ENCODE peak calls at places on chromosome 11, in four cellular contexts. One of them, this sample, is unnamed.

GRCh38 chr11:35909866-35910265 is 34.0 kb upstream of the LDLRAD3 start:
- DNase-seq in Peyer's patch: no peak
- DNase-seq in LNCaP clone FGC: no peak
- DNase-seq in breast epithelium: no peak
- DNase-seq in this sample: no peak

GRCh38 chr11:88555018-88555828 is 217.7 kb upstream of the CTSC start:
- DNase-seq in Peyer's patch: no peak
- DNase-seq in LNCaP clone FGC: no peak
- DNase-seq in breast epithelium: no peak
- DNase-seq in this sample: no peak

GRCh38 chr11:128208329-128209220 is 378.8 kb downstream of the ETS1 start:
- DNase-seq in breast epithelium: no peak
- DNase-seq in Peyer's patch: no peak
- DNase-seq in LNCaP clone FGC: no peak
- DNase-seq in this sample: no peak

GRCh38 chr11:78223320-78223954 is 34.7 kb downstream of the USP35 start:
- DNase-seq in Peyer's patch: peak
- DNase-seq in LNCaP clone FGC: no peak
- DNase-seq in breast epithelium: no peak
- DNase-seq in this sample: no peak

GRCh38 chr11:115665345-115665901 is 161.2 kb upstream of the CADM1 start:
- DNase-seq in breast epithelium: no peak
- DNase-seq in LNCaP clone FGC: no peak
- DNase-seq in Peyer's patch: no peak
- DNase-seq in this sample: no peak

GRCh38 chr11:69233761-69234136 is 60.2 kb upstream of the MYEOV start:
- DNase-seq in breast epithelium: peak
- DNase-seq in Peyer's patch: no peak
- DNase-seq in LNCaP clone FGC: no peak
- DNase-seq in this sample: no peak

GRCh38 chr11:58845342-58845741 is 838 bp upstream of the GLYATL2 start:
- DNase-seq in Peyer's patch: no peak
- DNase-seq in breast epithelium: no peak
- DNase-seq in LNCaP clone FGC: no peak
- DNase-seq in this sample: no peak

GRCh38 chr11:57834852-57835251 is 73.2 kb downstream of the CTNND1 start:
- DNase-seq in Peyer's patch: no peak
- DNase-seq in LNCaP clone FGC: no peak
- DNase-seq in breast epithelium: no peak
- DNase-seq in this sample: no peak

GRCh38 chr11:26914968-26915367 is 78.9 kb upstream of the FIBIN start:
- DNase-seq in Peyer's patch: no peak
- DNase-seq in LNCaP clone FGC: no peak
- DNase-seq in breast epithelium: no peak
- DNase-seq in this sample: peak

DNA sequence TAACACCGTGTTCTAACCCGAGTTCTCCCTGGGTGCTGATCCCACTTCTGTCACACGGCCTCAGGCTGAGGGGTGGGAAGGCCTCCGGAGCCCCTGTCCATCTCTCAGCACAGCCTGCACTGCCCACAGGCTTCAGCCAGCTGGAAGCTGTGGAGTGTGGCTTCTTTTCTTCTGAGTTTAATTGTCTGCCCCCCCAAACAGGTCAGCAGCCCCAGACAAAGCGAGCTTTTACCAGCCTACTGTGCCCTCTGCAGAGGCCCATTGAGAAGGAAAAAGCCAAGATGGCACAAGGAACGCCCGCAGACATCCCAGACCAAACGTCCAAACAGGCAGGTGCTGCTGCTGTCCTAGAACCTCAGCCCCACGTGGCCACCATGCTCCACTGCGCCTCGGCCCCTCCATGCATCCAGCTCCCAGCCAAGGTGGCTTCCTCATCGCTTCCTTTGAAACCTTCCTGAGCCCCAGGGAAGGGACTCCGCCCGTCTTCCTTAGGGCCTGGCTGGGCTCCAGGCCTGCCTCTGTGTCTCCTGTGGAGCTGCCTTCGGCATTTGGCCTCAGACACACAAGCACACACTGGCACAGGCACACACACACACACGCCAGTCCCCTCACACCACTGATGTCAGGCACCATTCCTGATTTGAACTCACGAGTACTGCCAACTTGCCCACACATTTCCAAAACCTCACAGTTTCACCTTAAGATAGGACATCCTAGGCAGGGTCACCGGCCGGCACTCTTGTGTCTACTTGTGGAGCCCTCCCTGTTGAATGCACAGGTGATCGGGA is 1.7 kb downstream of the MOB2 start:
- DNase-seq in breast epithelium: no peak
- DNase-seq in LNCaP clone FGC: no peak
- DNase-seq in Peyer's patch: no peak
- DNase-seq in this sample: no peak
- TF ChIP-seq CTCF in breast epithelium: no peak
- TF ChIP-seq CTCF in LNCaP clone FGC: no peak
- TF ChIP-seq CTCF in Peyer's patch: no peak
- TF ChIP-seq CTCF in this sample: no peak

GRCh38 chr11:119481021-119481666 is 58.2 kb upstream of the THY1 start:
- DNase-seq in Peyer's patch: peak
- DNase-seq in breast epithelium: peak
- DNase-seq in LNCaP clone FGC: peak
- DNase-seq in this sample: peak

GRCh38 chr11:119480375-119481020 is 57.5 kb upstream of the THY1 start:
- DNase-seq in LNCaP clone FGC: no peak
- DNase-seq in breast epithelium: peak
- DNase-seq in Peyer's patch: no peak
- DNase-seq in this sample: no peak

GRCh38 chr11:119482561-119483001 is 59.6 kb upstream of the THY1 start:
- DNase-seq in breast epithelium: peak
- DNase-seq in Peyer's patch: no peak
- DNase-seq in LNCaP clone FGC: no peak
- DNase-seq in this sample: no peak

GRCh38 chr11:119483341-119483880 is 60.4 kb upstream of the THY1 start:
- DNase-seq in breast epithelium: peak
- DNase-seq in Peyer's patch: no peak
- DNase-seq in LNCaP clone FGC: no peak
- DNase-seq in this sample: no peak

DNA sequence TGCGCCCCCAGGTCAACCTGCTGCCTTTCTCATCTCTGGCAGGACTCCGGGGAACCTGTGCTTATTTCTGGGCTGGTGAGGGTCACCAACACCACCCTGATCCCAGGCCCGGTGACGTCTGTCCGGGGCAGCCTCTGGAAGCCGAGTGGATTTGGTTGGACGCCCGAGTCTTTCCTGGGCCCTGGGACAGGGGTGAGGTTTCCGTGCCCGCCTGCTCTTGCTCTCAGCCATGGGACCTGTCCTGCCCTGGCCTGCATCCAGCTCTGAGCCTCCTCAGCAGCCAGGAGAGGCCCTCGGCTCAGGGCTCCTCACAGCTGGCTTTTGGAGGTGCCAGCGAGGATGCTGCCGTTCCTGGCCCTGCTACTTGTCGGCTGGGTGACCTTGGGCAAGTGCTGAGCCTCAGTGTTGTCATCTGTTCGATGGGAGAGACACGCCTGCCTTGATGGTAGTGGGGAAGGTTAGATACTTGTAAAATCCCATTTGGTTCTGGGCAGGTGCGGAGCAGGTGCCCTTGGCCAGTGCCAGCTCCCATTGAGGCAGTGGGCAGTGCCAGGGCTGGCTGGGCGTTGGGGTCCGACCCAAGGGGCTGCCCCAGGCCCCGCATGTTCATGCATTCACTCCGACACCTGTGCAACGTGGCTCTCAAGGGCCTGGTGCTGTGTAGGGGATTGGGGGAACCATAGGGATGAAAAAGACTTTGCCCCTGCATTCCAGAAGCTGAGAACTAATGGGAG is 58.9 kb upstream of the THY1 start:
- DNase-seq in breast epithelium: peak
- DNase-seq in Peyer's patch: no peak
- DNase-seq in LNCaP clone FGC: no peak
- DNase-seq in this sample: peak
- TF ChIP-seq CTCF in breast epithelium: no peak
- TF ChIP-seq CTCF in Peyer's patch: no peak
- TF ChIP-seq CTCF in LNCaP clone FGC: no peak
- TF ChIP-seq CTCF in this sample: no peak

DNA sequence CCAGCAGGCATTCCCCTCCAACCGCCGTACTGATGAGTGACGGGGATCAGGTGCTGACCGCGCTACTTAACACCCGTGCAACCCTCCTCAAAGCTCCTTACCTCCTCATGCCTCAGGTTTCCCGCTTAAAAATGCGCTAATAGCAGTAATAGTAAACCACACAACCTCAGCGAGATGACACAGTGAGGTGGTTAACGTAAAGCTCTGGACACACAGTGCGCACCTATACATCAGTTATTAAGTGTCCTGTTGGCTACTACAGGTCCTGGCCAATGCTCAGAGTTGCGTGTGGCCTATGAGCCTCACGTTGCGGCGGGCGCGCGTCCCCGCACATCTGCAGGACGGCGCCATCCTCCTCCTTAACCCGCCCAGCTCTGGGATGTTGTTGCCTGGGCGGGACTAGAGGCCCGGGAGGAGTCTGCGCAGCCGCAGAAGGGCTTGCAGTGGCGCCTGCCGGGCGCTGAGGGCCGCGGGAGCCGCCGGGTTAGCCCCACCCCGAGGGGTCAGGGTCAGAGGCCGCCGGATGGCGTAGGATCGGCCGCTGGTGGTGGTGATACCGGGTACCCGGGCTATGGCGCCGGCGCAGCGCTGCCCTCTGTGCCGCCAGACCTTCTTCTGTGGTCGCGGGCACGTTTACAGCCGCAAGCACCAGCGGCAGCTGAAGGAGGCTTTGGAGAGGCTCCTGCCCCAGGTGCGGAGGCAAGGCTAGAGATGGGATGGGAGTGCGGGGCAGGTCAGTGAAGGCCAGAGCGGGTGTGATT is at the start of gene CENATAC:
- DNase-seq in LNCaP clone FGC: peak
- DNase-seq in breast epithelium: peak
- DNase-seq in Peyer's patch: peak
- DNase-seq in this sample: peak
- TF ChIP-seq CTCF in LNCaP clone FGC: peak
- TF ChIP-seq CTCF in breast epithelium: peak
- TF ChIP-seq CTCF in Peyer's patch: no peak
- TF ChIP-seq CTCF in this sample: peak

GRCh38 chr11:120941000-120941399 is 82.9 kb upstream of the TBCEL start:
- DNase-seq in Peyer's patch: no peak
- DNase-seq in breast epithelium: no peak
- DNase-seq in LNCaP clone FGC: no peak
- DNase-seq in this sample: no peak

GRCh38 chr11:120940297-120940847 is 83.5 kb upstream of the TBCEL start:
- DNase-seq in LNCaP clone FGC: no peak
- DNase-seq in breast epithelium: no peak
- DNase-seq in Peyer's patch: no peak
- DNase-seq in this sample: no peak

GRCh38 chr11:120942701-120943100 is 81.2 kb upstream of the TBCEL start:
- DNase-seq in breast epithelium: no peak
- DNase-seq in Peyer's patch: no peak
- DNase-seq in LNCaP clone FGC: no peak
- DNase-seq in this sample: no peak

GRCh38 chr11:120950880-120951279 is 73.0 kb upstream of the TBCEL start:
- DNase-seq in Peyer's patch: no peak
- DNase-seq in breast epithelium: no peak
- DNase-seq in LNCaP clone FGC: no peak
- DNase-seq in this sample: no peak

DNA sequence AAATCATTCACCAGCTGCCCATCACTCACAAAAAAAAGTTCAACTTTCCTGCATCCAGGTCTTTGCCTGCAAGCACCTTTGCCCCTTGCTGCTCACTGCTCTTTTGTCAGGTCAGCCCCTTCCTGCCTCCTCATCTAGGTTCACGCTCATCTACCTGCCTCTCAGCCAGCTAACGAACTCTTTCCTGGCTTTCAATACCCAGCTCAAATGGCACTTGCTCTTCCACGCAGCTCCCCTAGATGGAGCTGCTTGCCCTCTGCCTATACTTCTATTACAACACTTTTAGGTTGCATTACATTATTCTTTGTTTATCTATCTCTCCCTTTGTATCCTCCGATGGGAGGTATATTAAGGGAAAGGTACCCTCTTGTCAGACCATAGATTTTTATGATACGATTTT is 78.9 kb upstream of the TBCEL start:
- DNase-seq in LNCaP clone FGC: no peak
- DNase-seq in Peyer's patch: no peak
- DNase-seq in breast epithelium: no peak
- DNase-seq in this sample: no peak
- TF ChIP-seq CTCF in LNCaP clone FGC: peak
- TF ChIP-seq CTCF in Peyer's patch: no peak
- TF ChIP-seq CTCF in breast epithelium: no peak
- TF ChIP-seq CTCF in this sample: no peak

GRCh38 chr11:33682446-33682845 is 18.2 kb downstream of the C11orf91 start:
- DNase-seq in LNCaP clone FGC: no peak
- DNase-seq in breast epithelium: no peak
- DNase-seq in Peyer's patch: no peak
- DNase-seq in this sample: no peak
- TF ChIP-seq CTCF in LNCaP clone FGC: no peak
- TF ChIP-seq CTCF in breast epithelium: no peak
- TF ChIP-seq CTCF in Peyer's patch: no peak
- TF ChIP-seq CTCF in this sample: no peak

GRCh38 chr11:96315476-96315875 is 27.5 kb downstream of the MAML2 start:
- DNase-seq in LNCaP clone FGC: no peak
- DNase-seq in Peyer's patch: no peak
- DNase-seq in breast epithelium: no peak
- DNase-seq in this sample: no peak

GRCh38 chr11:96310236-96310635 is 32.8 kb downstream of the MAML2 start:
- DNase-seq in Peyer's patch: no peak
- DNase-seq in LNCaP clone FGC: no peak
- DNase-seq in breast epithelium: no peak
- DNase-seq in this sample: no peak

GRCh38 chr11:96311120-96311568 is 31.9 kb downstream of the MAML2 start:
- DNase-seq in breast epithelium: no peak
- DNase-seq in LNCaP clone FGC: no peak
- DNase-seq in Peyer's patch: no peak
- DNase-seq in this sample: no peak

GRCh38 chr11:96314326-96315050 is 28.5 kb downstream of the MAML2 start:
- DNase-seq in Peyer's patch: no peak
- DNase-seq in breast epithelium: no peak
- DNase-seq in LNCaP clone FGC: no peak
- DNase-seq in this sample: peak

GRCh38 chr11:96313163-96313562 is 29.8 kb downstream of the MAML2 start:
- DNase-seq in Peyer's patch: no peak
- DNase-seq in LNCaP clone FGC: no peak
- DNase-seq in breast epithelium: no peak
- DNase-seq in this sample: no peak
- TF ChIP-seq CTCF in Peyer's patch: no peak
- TF ChIP-seq CTCF in LNCaP clone FGC: no peak
- TF ChIP-seq CTCF in breast epithelium: no peak
- TF ChIP-seq CTCF in this sample: no peak

DNA sequence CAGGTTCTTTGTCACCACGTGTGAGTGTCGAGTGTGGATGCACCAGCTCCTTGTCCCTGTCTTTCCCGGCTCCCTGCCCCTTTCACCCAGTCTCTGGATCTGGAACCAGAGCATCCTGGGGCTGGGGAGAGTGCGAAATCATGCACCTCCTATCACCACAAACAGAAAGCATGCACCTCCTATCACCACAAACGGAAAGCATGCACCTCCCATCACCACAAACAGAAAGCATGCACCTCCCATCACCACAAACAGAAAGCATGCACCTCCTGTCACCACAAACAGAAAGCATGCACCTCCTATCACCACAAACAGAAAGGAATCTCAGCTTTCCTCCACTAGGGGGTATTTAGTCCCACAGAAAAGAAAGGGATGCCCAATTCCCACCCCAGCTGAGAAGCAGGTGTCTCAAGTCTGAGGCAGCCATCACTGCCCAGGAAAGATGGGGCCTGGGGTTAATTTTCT is 5.9 kb upstream of the GLB1L3 start:
- DNase-seq in breast epithelium: no peak
- DNase-seq in Peyer's patch: no peak
- DNase-seq in LNCaP clone FGC: no peak
- DNase-seq in this sample: no peak
- TF ChIP-seq CTCF in breast epithelium: no peak
- TF ChIP-seq CTCF in Peyer's patch: no peak
- TF ChIP-seq CTCF in LNCaP clone FGC: no peak
- TF ChIP-seq CTCF in this sample: no peak

GRCh38 chr11:118027694-118028093 is 41.5 kb downstream of the IL10RA start:
- DNase-seq in breast epithelium: no peak
- DNase-seq in Peyer's patch: no peak
- DNase-seq in LNCaP clone FGC: no peak
- DNase-seq in this sample: no peak
- TF ChIP-seq CTCF in breast epithelium: no peak
- TF ChIP-seq CTCF in Peyer's patch: no peak
- TF ChIP-seq CTCF in LNCaP clone FGC: no peak
- TF ChIP-seq CTCF in this sample: no peak